ENCODE peak calls at places on chromosomes 13 and 19, in nine cellular contexts. Z is tibial nerve, E is IMR-90, S is adrenal gland, B is stomach, J is K562, U is transverse colon, G is prostate gland, D is right lobe of liver. Y is an unnamed sample.

GRCh38 chr19:855142-855541 is 3.0 kb downstream of the ELANE start:
- DNase-seq in Z (no peak), U (no peak), J (no peak), S (no peak), E (no peak), G (no peak), D (no peak), B (no peak), Y (no peak)

GRCh38 chr13:106184778-106185177 is 350.7 kb downstream of the EFNB2 start:
- DNase-seq in G (no peak), J (no peak), B (no peak), E (no peak), Z (no peak), S (no peak), D (no peak), U (no peak), Y (no peak)

GRCh38 chr19:29098863-29099481 is 114.0 kb downstream of the UQCRFS1 start:
- DNase-seq in J (peak), S (peak), Z (peak), G (no peak), E (peak), B (peak), U (peak), D (no peak), Y (peak)

GRCh38 chr13:40187324-40187795 is 479.1 kb downstream of the FOXO1 start:
- DNase-seq in U (no peak), G (no peak), S (no peak), B (no peak), D (no peak), E (no peak), Z (no peak), J (no peak), Y (no peak)

GRCh38 chr19:28960986-28961705 is 251.8 kb downstream of the UQCRFS1 start:
- DNase-seq in J (no peak), B (no peak), S (no peak), E (peak), Z (no peak), G (no peak), U (no peak), D (no peak), Y (no peak)

GRCh38 chr19:10155834-10156233 is 36.1 kb upstream of the EIF3G start:
- DNase-seq in S (no peak), U (no peak), Z (no peak), E (peak), B (no peak), D (no peak), G (no peak), J (no peak), Y (no peak)

GRCh38 chr13:23609414-23610186 is 39.4 kb downstream of the TNFRSF19 start:
- DNase-seq in U (no peak), B (no peak), Z (peak), E (peak), J (no peak), G (peak), S (no peak), D (no peak), Y (no peak)

GRCh38 chr19:56110515-56111448 is 10.3 kb downstream of the ZNF787 start:
- DNase-seq in U (peak), J (no peak), Z (no peak), D (peak), B (peak), G (no peak), S (peak), E (peak), Y (no peak)

GRCh38 chr19:42942187-42942789 is 5.3 kb upstream of the PSG7 start:
- DNase-seq in J (peak), S (no peak), G (no peak), U (no peak), D (no peak), E (peak), Z (no peak), B (no peak), Y (no peak)

GRCh38 chr13:30998548-30999140 is 66.2 kb downstream of the TEX26 start:
- DNase-seq in U (no peak), Z (no peak), G (no peak), E (peak), J (no peak), B (no peak), D (no peak), S (no peak), Y (no peak)

GRCh38 chr19:4208385-4209094 is 20.8 kb upstream of the EBI3 start:
- DNase-seq in S (no peak), U (peak), D (no peak), J (no peak), B (no peak), Z (no peak), E (peak), G (no peak), Y (no peak)

GRCh38 chr13:25923217-25924085 is 128.4 kb downstream of the SHISA2 start:
- DNase-seq in D (no peak), Z (no peak), E (no peak), B (no peak), U (no peak), G (no peak), J (no peak), S (no peak), Y (no peak)

GRCh38 chr13:48600374-48601364 is 53.1 kb upstream of the CYSLTR2 start:
- DNase-seq in U (no peak), E (peak), D (no peak), S (peak), B (no peak), Z (no peak), J (no peak), G (no peak), Y (no peak)

GRCh38 chr13:39930544-39931444 is 275.3 kb downstream of the COG6 start:
- DNase-seq in S (no peak), J (no peak), Z (no peak), U (no peak), B (no peak), D (no peak), G (no peak), E (no peak), Y (no peak)

GRCh38 chr13:35927554-35927953 is 203.6 kb downstream of the DCLK1 start:
- DNase-seq in U (no peak), E (peak), J (no peak), Z (no peak), D (no peak), S (peak), G (no peak), B (no peak), Y (no peak)

GRCh38 chr13:24036115-24036514 is 124.4 kb upstream of the SPATA13 start:
- DNase-seq in B (no peak), U (no peak), E (peak), S (no peak), J (no peak), D (no peak), G (no peak), Z (no peak), Y (no peak)

GRCh38 chr19:54435551-54436016 is 13.4 kb upstream of the LENG8 start:
- DNase-seq in S (no peak), G (no peak), J (no peak), E (no peak), D (no peak), U (no peak), B (no peak), Z (no peak), Y (no peak)

GRCh38 chr19:40281381-40282208 is 3.5 kb downstream of the AKT2 start:
- DNase-seq in Z (no peak), S (no peak), E (no peak), B (no peak), U (no peak), G (no peak), D (no peak), J (no peak), Y (no peak)

GRCh38 chr13:73059460-73060250 is 850 bp downstream of the KLF5 start:
- DNase-seq in E (peak), G (peak), D (peak), S (peak), U (no peak), J (peak), Z (no peak), B (peak), Y (peak)
- TF ChIP-seq CTCF in E (peak), G (no peak), D (peak), S (no peak), U (peak), J (no peak), Z (no peak), B (peak), Y (no peak)

DNA sequence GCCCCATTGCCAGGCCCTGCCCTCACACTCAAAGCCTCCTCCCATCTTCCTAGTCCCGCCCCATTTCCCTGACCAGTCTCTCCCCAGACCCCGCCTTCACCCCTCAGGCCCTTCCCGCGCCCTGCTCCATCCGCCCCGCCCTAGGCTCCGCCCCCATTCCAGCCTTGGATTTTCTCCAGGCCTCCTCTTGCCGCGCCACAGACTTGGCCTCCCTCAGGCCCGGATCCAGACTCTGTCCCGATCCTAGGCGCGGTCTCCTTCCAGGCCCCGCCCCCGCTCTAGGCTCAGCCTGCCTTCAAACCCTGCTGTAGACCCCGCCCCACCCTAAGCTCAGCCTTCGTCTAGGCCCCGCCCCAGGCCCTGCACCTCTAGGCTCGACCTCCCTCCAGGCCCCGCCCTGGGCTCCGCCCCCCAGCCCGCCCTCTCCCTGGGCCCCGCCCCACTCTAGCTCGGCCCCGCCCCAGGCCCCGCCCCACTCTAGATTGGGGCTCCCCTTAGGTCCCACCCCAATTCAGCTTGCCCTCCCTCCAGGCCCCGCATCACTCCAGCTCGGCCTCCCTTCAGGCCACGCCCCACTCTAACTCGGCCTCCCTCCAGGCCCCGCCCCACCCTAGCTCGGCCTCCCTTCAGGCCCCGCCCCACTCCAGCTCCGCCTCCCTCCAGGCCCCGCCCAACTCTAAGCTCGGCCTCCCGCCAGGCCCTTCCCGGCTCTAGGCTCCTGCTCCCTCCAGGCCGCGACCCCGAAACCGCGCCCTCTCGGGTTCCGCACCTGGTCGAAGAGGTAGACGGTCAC is 18.5 kb downstream of the LMTK3 start:
- DNase-seq in B (peak), U (peak), J (peak), G (peak), E (peak), Z (peak), D (peak), S (peak), Y (peak)
- TF ChIP-seq POLR2A in B (no peak), U (peak), J (peak), G (peak), E (no peak), Z (no peak), D (peak), S (peak), Y (no peak)

DNA sequence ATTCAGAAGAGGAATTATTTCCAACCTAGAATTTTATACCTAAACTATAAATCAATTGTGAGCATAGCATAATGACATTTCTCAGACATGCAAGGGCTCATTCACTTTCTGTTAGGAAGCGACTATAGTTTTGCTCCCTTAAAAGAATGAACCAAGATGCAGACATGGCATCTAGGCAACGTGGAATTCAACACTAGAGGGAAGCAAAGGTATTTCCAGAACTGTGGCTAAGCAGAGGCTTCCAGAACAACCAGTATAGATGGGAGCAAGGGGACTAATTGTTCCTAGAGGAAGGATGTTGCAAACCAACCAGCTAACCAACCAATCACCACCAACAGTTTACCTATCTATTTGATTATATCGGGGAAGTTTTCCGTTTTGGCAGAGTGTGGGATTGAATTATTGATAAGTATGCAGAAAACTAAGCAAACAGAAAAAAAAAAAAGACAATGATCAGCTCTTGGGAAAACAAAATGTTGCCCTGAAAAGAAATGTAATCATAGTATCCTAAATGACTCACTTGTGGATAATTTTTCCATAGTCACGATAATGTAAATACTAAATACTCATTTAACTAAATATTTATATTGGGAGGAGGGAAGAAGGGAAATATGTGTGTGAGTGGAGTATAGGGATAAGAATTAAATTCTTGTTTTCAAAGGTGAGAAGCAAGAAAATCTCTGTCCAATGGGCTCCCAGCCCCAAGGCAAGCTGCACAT is 21.1 kb downstream of the ARL11 start:
- DNase-seq in S (no peak), J (no peak), G (no peak), U (no peak), D (no peak), Z (no peak), E (peak), B (no peak), Y (no peak)
- TF ChIP-seq CTCF in S (no peak), J (peak), G (no peak), U (peak), D (peak), Z (peak), E (peak), B (no peak), Y (no peak)

GRCh38 chr13:98141091-98141490 is 1.8 kb upstream of the FARP1 start:
- DNase-seq in J (no peak), U (no peak), Z (no peak), G (no peak), B (no peak), D (no peak), S (no peak), E (no peak), Y (no peak)

GRCh38 chr13:98142427-98143156 is at the start of gene FARP1:
- DNase-seq in G (peak), D (peak), E (peak), Z (peak), B (peak), J (peak), U (peak), S (peak), Y (peak)

GRCh38 chr13:98141938-98142426 is 912 bp upstream of the FARP1 start:
- DNase-seq in E (no peak), Z (no peak), D (peak), J (no peak), U (peak), S (peak), G (peak), B (peak), Y (peak)

GRCh38 chr13:98143157-98143553 is 261 bp downstream of the FARP1 start:
- DNase-seq in J (no peak), Z (no peak), S (no peak), D (no peak), B (no peak), E (no peak), G (no peak), U (no peak), Y (no peak)

GRCh38 chr13:98141509-98141908 is 1.4 kb upstream of the FARP1 start:
- DNase-seq in J (no peak), E (no peak), S (no peak), U (no peak), Z (no peak), G (no peak), B (no peak), D (no peak), Y (no peak)
- TF ChIP-seq POLR2A in J (no peak), E (no peak), S (no peak), U (no peak), Z (no peak), G (no peak), B (no peak), D (no peak), Y (no peak)

GRCh38 chr13:80161896-80162295 is 179.0 kb downstream of the SPRY2 start:
- DNase-seq in J (no peak), B (no peak), G (no peak), D (no peak), U (no peak), E (peak), S (no peak), Z (no peak), Y (no peak)
- TF ChIP-seq CTCF in J (no peak), B (no peak), G (no peak), D (no peak), U (no peak), E (no peak), S (no peak), Z (no peak), Y (no peak)

GRCh38 chr19:48635263-48635965 is 1.8 kb downstream of the DBP start:
- DNase-seq in E (no peak), B (peak), Z (peak), D (peak), U (peak), S (peak), J (peak), G (peak), Y (peak)
- TF ChIP-seq POLR2A in E (no peak), B (no peak), Z (no peak), D (peak), U (no peak), S (peak), J (no peak), G (peak), Y (no peak)

GRCh38 chr19:38046254-38047047 is 139.4 kb downstream of the SIPA1L3 start:
- DNase-seq in Z (no peak), E (no peak), B (peak), D (no peak), G (no peak), U (peak), J (no peak), S (no peak), Y (no peak)
- TF ChIP-seq CTCF in Z (no peak), E (no peak), B (no peak), D (no peak), G (no peak), U (no peak), J (no peak), S (no peak), Y (no peak)

GRCh38 chr13:52980695-52981094 is 47.9 kb upstream of the OLFM4 start:
- DNase-seq in U (no peak), E (no peak), Z (no peak), S (no peak), B (no peak), G (no peak), J (no peak), D (no peak), Y (no peak)
- TF ChIP-seq POLR2A in U (no peak), E (no peak), Z (no peak), S (no peak), B (no peak), G (no peak), J (no peak), D (no peak), Y (no peak)

GRCh38 chr13:45267215-45267614 is 66.4 kb upstream of the KCTD4 start:
- DNase-seq in J (no peak), G (no peak), E (no peak), Z (no peak), D (no peak), B (no peak), U (no peak), S (no peak), Y (no peak)

GRCh38 chr13:45269204-45269603 is 68.4 kb upstream of the KCTD4 start:
- DNase-seq in J (peak), Z (no peak), E (peak), G (no peak), D (no peak), B (no peak), U (no peak), S (no peak), Y (no peak)
- TF ChIP-seq CTCF in J (peak), Z (no peak), E (no peak), G (no peak), D (no peak), B (no peak), U (no peak), S (no peak), Y (no peak)

GRCh38 chr19:17336872-17337674 is at the start of gene GTPBP3:
- DNase-seq in U (peak), G (peak), Z (peak), B (peak), J (peak), E (peak), S (peak), D (peak), Y (peak)

GRCh38 chr19:17333611-17334413 is 843 bp downstream of the ANO8 start:
- DNase-seq in G (no peak), J (peak), B (peak), U (peak), D (no peak), E (peak), S (peak), Z (no peak), Y (no peak)

GRCh38 chr19:17335575-17335974 is 920 bp upstream of the ANO8 start:
- DNase-seq in S (no peak), B (no peak), U (no peak), G (no peak), E (no peak), J (no peak), D (no peak), Z (no peak), Y (no peak)

GRCh38 chr19:17332677-17333581 is 1.7 kb downstream of the ANO8 start:
- DNase-seq in B (no peak), S (no peak), G (no peak), Z (no peak), E (peak), U (no peak), J (peak), D (no peak), Y (no peak)

GRCh38 chr19:17334414-17335409 is at the start of gene ANO8:
- DNase-seq in G (peak), B (peak), Z (peak), D (peak), E (peak), U (peak), S (peak), J (peak), Y (peak)
- TF ChIP-seq POLR2A in G (peak), B (no peak), Z (no peak), D (peak), E (no peak), U (no peak), S (peak), J (no peak), Y (no peak)